ENCODE peak calls at places on chromosomes 3 and 15, in five cellular contexts. One of them, this sample, is unnamed.

GRCh38 chr15:48413304-48413703 is 82.1 kb downstream of the DUT start:
- DNase-seq in GM03348: no peak
- DNase-seq in SK-MEL-5: no peak
- DNase-seq in NCI-H1105 treated with DMSO at 0.1 percent for 48 hours: no peak
- DNase-seq in activated effector memory CD4-positive, alpha-beta T cell treated with anti-CD3 and anti-CD28 coated beads, Interleukin-2, amount 50 U/mL, for 16 hours: no peak
- DNase-seq in this sample: no peak

GRCh38 chr3:169627073-169627472 is 36.4 kb downstream of the MECOM start:
- DNase-seq in activated effector memory CD4-positive, alpha-beta T cell treated with anti-CD3 and anti-CD28 coated beads, Interleukin-2, amount 50 U/mL, for 16 hours: no peak
- DNase-seq in GM03348: no peak
- DNase-seq in NCI-H1105 treated with DMSO at 0.1 percent for 48 hours: peak
- DNase-seq in SK-MEL-5: no peak
- DNase-seq in this sample: no peak

GRCh38 chr3:97359958-97360357 is 404.6 kb upstream of the ARL6 start:
- DNase-seq in NCI-H1105 treated with DMSO at 0.1 percent for 48 hours: no peak
- DNase-seq in GM03348: no peak
- DNase-seq in SK-MEL-5: no peak
- DNase-seq in activated effector memory CD4-positive, alpha-beta T cell treated with anti-CD3 and anti-CD28 coated beads, Interleukin-2, amount 50 U/mL, for 16 hours: no peak
- DNase-seq in this sample: no peak

GRCh38 chr3:9175421-9175820 is 74.0 kb downstream of the SRGAP3 start:
- DNase-seq in GM03348: peak
- DNase-seq in SK-MEL-5: no peak
- DNase-seq in NCI-H1105 treated with DMSO at 0.1 percent for 48 hours: no peak
- DNase-seq in activated effector memory CD4-positive, alpha-beta T cell treated with anti-CD3 and anti-CD28 coated beads, Interleukin-2, amount 50 U/mL, for 16 hours: no peak
- DNase-seq in this sample: no peak

GRCh38 chr3:151918253-151919029 is 45.0 kb downstream of the SUCNR1 start:
- DNase-seq in activated effector memory CD4-positive, alpha-beta T cell treated with anti-CD3 and anti-CD28 coated beads, Interleukin-2, amount 50 U/mL, for 16 hours: no peak
- DNase-seq in GM03348: peak
- DNase-seq in NCI-H1105 treated with DMSO at 0.1 percent for 48 hours: peak
- DNase-seq in SK-MEL-5: peak
- DNase-seq in this sample: no peak

GRCh38 chr3:100548053-100548452 is 55.6 kb downstream of the TMEM45A start:
- DNase-seq in SK-MEL-5: peak
- DNase-seq in GM03348: no peak
- DNase-seq in activated effector memory CD4-positive, alpha-beta T cell treated with anti-CD3 and anti-CD28 coated beads, Interleukin-2, amount 50 U/mL, for 16 hours: no peak
- DNase-seq in NCI-H1105 treated with DMSO at 0.1 percent for 48 hours: peak
- DNase-seq in this sample: no peak

GRCh38 chr3:34012102-34012461 is 213.7 kb downstream of the PDCD6IP start:
- DNase-seq in GM03348: peak
- DNase-seq in activated effector memory CD4-positive, alpha-beta T cell treated with anti-CD3 and anti-CD28 coated beads, Interleukin-2, amount 50 U/mL, for 16 hours: no peak
- DNase-seq in SK-MEL-5: no peak
- DNase-seq in NCI-H1105 treated with DMSO at 0.1 percent for 48 hours: no peak
- DNase-seq in this sample: no peak

GRCh38 chr15:85137507-85138175 is 156.0 kb downstream of the PDE8A start:
- DNase-seq in GM03348: no peak
- DNase-seq in activated effector memory CD4-positive, alpha-beta T cell treated with anti-CD3 and anti-CD28 coated beads, Interleukin-2, amount 50 U/mL, for 16 hours: no peak
- DNase-seq in SK-MEL-5: no peak
- DNase-seq in NCI-H1105 treated with DMSO at 0.1 percent for 48 hours: no peak
- DNase-seq in this sample: no peak

GRCh38 chr3:190058486-190059241 is 62.0 kb downstream of the P3H2 start:
- DNase-seq in GM03348: no peak
- DNase-seq in activated effector memory CD4-positive, alpha-beta T cell treated with anti-CD3 and anti-CD28 coated beads, Interleukin-2, amount 50 U/mL, for 16 hours: no peak
- DNase-seq in SK-MEL-5: peak
- DNase-seq in NCI-H1105 treated with DMSO at 0.1 percent for 48 hours: no peak
- DNase-seq in this sample: no peak

GRCh38 chr3:24042174-24042878 is 97.2 kb downstream of the NR1D2 start:
- DNase-seq in NCI-H1105 treated with DMSO at 0.1 percent for 48 hours: no peak
- DNase-seq in activated effector memory CD4-positive, alpha-beta T cell treated with anti-CD3 and anti-CD28 coated beads, Interleukin-2, amount 50 U/mL, for 16 hours: no peak
- DNase-seq in GM03348: peak
- DNase-seq in SK-MEL-5: no peak
- DNase-seq in this sample: no peak

GRCh38 chr3:136366289-136366688 is 116.1 kb downstream of the PCCB start:
- DNase-seq in SK-MEL-5: no peak
- DNase-seq in NCI-H1105 treated with DMSO at 0.1 percent for 48 hours: peak
- DNase-seq in activated effector memory CD4-positive, alpha-beta T cell treated with anti-CD3 and anti-CD28 coated beads, Interleukin-2, amount 50 U/mL, for 16 hours: no peak
- DNase-seq in GM03348: no peak
- DNase-seq in this sample: no peak